ENCODE peak calls at places on chromosome 16, in eight cellular contexts. M, L, Y, R, D, H, Z and P are unnamed samples.

GRCh38 chr16:83899272-83899897 is 470 bp downstream of the MLYCD start:
- DNase-seq in M (no peak), L (peak), Y (no peak), R (peak), D (peak), H (no peak), Z (peak), P (peak)

GRCh38 chr16:6940968-6941367 is 391.7 kb upstream of the RBFOX1 start:
- DNase-seq in M (no peak), L (no peak), Y (no peak), R (no peak), D (no peak), H (no peak), Z (no peak), P (no peak)

GRCh38 chr16:12166271-12166670 is 189.7 kb downstream of the SNX29 start:
- DNase-seq in M (no peak), L (no peak), Y (no peak), R (no peak), D (no peak), H (no peak), Z (no peak), P (no peak)

GRCh38 chr16:10877472-10877946 is 507 bp downstream of the CIITA start:
- DNase-seq in M (no peak), L (no peak), Y (no peak), R (no peak), D (no peak), H (no peak), Z (no peak), P (no peak)

GRCh38 chr16:21599994-21600773 is 807 bp downstream of the METTL9 start:
- DNase-seq in M (no peak), L (peak), Y (no peak), R (peak), D (no peak), H (no peak), Z (no peak), P (peak)

GRCh38 chr16:13231365-13231764 is 330.0 kb downstream of the SHISA9 start:
- DNase-seq in M (no peak), L (no peak), Y (no peak), R (no peak), D (no peak), H (no peak), Z (no peak), P (no peak)

GRCh38 chr16:84916850-84917249 is 94.5 kb downstream of the ZDHHC7 start:
- DNase-seq in M (no peak), L (no peak), Y (no peak), R (no peak), D (no peak), H (no peak), Z (no peak), P (no peak)

GRCh38 chr16:67464565-67464964 is 16.4 kb downstream of the ATP6V0D1 start:
- DNase-seq in M (no peak), L (no peak), Y (no peak), R (no peak), D (no peak), H (peak), Z (peak), P (no peak)

GRCh38 chr16:83949724-83950001 is 3.4 kb upstream of the OSGIN1 start:
- DNase-seq in M (no peak), L (no peak), Y (no peak), R (no peak), D (no peak), H (no peak), Z (no peak), P (no peak)

GRCh38 chr16:12296991-12297390 is 320.5 kb downstream of the SNX29 start:
- DNase-seq in M (no peak), L (no peak), Y (no peak), R (no peak), D (no peak), H (no peak), Z (no peak), P (no peak)

GRCh38 chr16:12573300-12573699 is 230.4 kb downstream of the CPPED1 start:
- DNase-seq in M (no peak), L (no peak), Y (no peak), R (peak), D (no peak), H (no peak), Z (peak), P (no peak)

GRCh38 chr16:11236441-11236840 is 19.6 kb downstream of the SOCS1 start:
- DNase-seq in M (no peak), L (no peak), Y (no peak), R (no peak), D (no peak), H (no peak), Z (no peak), P (no peak)

GRCh38 chr16:86734559-86735480 is 156.5 kb downstream of the FOXL1 start:
- DNase-seq in M (no peak), L (no peak), Y (no peak), R (no peak), D (no peak), H (no peak), Z (no peak), P (no peak)

GRCh38 chr16:54286330-54287017 is at the start of gene IRX3:
- DNase-seq in M (no peak), L (peak), Y (no peak), R (no peak), D (peak), H (peak), Z (peak), P (no peak)

GRCh38 chr16:81616321-81617020 is 162.6 kb upstream of the PLCG2 start:
- DNase-seq in M (no peak), L (peak), Y (peak), R (peak), D (no peak), H (no peak), Z (peak), P (peak)

GRCh38 chr16:47905771-47906170 is 250.0 kb downstream of the ABCC12 start:
- DNase-seq in M (no peak), L (no peak), Y (no peak), R (no peak), D (no peak), H (no peak), Z (no peak), P (no peak)

GRCh38 chr16:68284847-68285246 is 20.5 kb downstream of the SLC7A6 start:
- DNase-seq in M (no peak), L (no peak), Y (no peak), R (peak), D (no peak), H (no peak), Z (no peak), P (no peak)

GRCh38 chr16:56274369-56274768 is 83.1 kb downstream of the GNAO1 start:
- DNase-seq in M (no peak), L (no peak), Y (no peak), R (no peak), D (no peak), H (no peak), Z (no peak), P (no peak)

GRCh38 chr16:89562939-89563338 is 2.5 kb downstream of the RPL13 start:
- DNase-seq in M (no peak), L (no peak), Y (no peak), R (no peak), D (no peak), H (no peak), Z (no peak), P (no peak)

GRCh38 chr16:87702325-87702811 is 63.4 kb downstream of the KLHDC4 start:
- DNase-seq in M (no peak), L (no peak), Y (no peak), R (peak), D (no peak), H (no peak), Z (no peak), P (peak)

GRCh38 chr16:31880322-31880979 is 6.8 kb downstream of the ZNF267 start:
- DNase-seq in M (no peak), L (no peak), Y (no peak), R (no peak), D (no peak), H (no peak), Z (peak), P (peak)

GRCh38 chr16:21523411-21524067 is 75.8 kb upstream of the METTL9 start:
- DNase-seq in M (peak), L (peak), Y (no peak), R (no peak), D (no peak), H (no peak), Z (no peak), P (no peak)

GRCh38 chr16:87854053-87854906 is 15.0 kb downstream of the SLC7A5 start:
- DNase-seq in M (no peak), L (no peak), Y (no peak), R (no peak), D (no peak), H (no peak), Z (no peak), P (peak)

GRCh38 chr16:30394603-30395154 is 541 bp upstream of the ZNF48 start:
- DNase-seq in M (no peak), L (no peak), Y (no peak), R (no peak), D (no peak), H (no peak), Z (no peak), P (peak)

GRCh38 chr16:4089251-4089810 is 26.9 kb downstream of the ADCY9 start:
- DNase-seq in M (no peak), L (no peak), Y (no peak), R (no peak), D (no peak), H (no peak), Z (no peak), P (no peak)

GRCh38 chr16:2842340-2843000 is 12.4 kb downstream of the ZG16B start:
- DNase-seq in M (no peak), L (peak), Y (no peak), R (peak), D (peak), H (no peak), Z (peak), P (peak)

GRCh38 chr16:77336637-77337036 is 98.2 kb downstream of the ADAMTS18 start:
- DNase-seq in M (no peak), L (no peak), Y (no peak), R (no peak), D (no peak), H (no peak), Z (no peak), P (no peak)

GRCh38 chr16:88618182-88618955 is 20.0 kb upstream of the IL17C start:
- DNase-seq in M (no peak), L (no peak), Y (no peak), R (no peak), D (peak), H (no peak), Z (no peak), P (no peak)

GRCh38 chr16:31083981-31084380 is 4.8 kb downstream of the PRSS53 start:
- DNase-seq in M (no peak), L (no peak), Y (no peak), R (no peak), D (no peak), H (no peak), Z (no peak), P (no peak)

GRCh38 chr16:81730090-81731051 is 48.7 kb upstream of the PLCG2 start:
- DNase-seq in M (peak), L (peak), Y (no peak), R (peak), D (peak), H (peak), Z (peak), P (peak)

GRCh38 chr16:63613701-63614100 is 1508.2 kb downstream of the CDH11 start:
- DNase-seq in M (no peak), L (no peak), Y (no peak), R (no peak), D (no peak), H (no peak), Z (no peak), P (no peak)

GRCh38 chr16:74449470-74449869 is 28.2 kb upstream of the CLEC18B start:
- DNase-seq in M (no peak), L (no peak), Y (no peak), R (no peak), D (no peak), H (no peak), Z (peak), P (no peak)

GRCh38 chr16:83602797-83603735 is 204.7 kb upstream of the HSBP1 start:
- DNase-seq in M (peak), L (no peak), Y (no peak), R (no peak), D (no peak), H (no peak), Z (no peak), P (no peak)

DNA sequence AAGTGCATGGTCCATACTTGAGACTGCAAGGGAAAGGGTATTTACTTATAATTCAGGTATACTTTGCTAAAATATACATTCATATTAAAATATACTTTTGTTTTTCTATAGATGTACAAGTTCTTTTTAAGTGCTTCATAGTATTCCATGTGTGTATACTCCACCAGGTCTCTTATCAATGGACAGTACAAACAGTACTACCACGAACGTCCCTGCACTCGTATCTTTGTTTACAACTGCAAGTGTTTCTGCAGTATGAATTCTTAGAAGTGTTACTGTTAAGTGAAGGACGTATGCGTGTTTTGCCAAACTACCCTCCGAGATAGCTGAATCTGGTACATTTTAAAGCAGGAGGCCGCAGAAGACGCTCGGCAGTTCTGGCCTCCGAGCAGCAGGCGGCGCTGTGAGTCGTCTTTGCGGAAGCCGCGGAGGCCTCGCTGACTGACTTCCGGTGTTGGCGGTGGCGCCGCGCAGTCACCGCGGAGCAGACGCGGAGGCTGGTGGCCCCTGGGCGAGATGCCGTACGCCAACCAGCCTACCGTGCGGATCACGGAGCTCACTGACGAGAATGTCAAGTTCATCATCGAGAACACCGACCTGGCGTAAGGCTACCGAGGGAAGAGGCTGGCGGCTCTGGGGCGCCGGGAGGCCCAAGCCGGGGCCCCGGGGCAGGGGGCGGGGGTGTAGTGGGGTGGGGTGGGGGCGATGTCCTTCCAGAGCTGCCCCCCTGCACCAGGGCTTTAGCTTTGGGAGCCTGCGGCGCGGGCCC is at the start of gene POLR2C:
- DNase-seq in M (no peak), L (peak), Y (peak), R (peak), D (peak), H (peak), Z (peak), P (peak)
- TF ChIP-seq POLR2A in M (peak), L (peak), Y (no peak), R (peak), D (peak), H (peak), Z (peak), P (peak)

GRCh38 chr16:23140082-23140481 is 9.2 kb downstream of the USP31 start:
- DNase-seq in M (no peak), L (no peak), Y (no peak), R (no peak), D (no peak), H (no peak), Z (no peak), P (no peak)
- TF ChIP-seq POLR2A in M (no peak), L (no peak), Y (no peak), R (no peak), D (no peak), H (no peak), Z (no peak), P (no peak)

GRCh38 chr16:27240948-27241531 is 27.5 kb downstream of the NSMCE1 start:
- DNase-seq in M (peak), L (no peak), Y (no peak), R (no peak), D (no peak), H (no peak), Z (peak), P (no peak)

GRCh38 chr16:27242398-27242797 is 26.2 kb downstream of the NSMCE1 start:
- DNase-seq in M (no peak), L (no peak), Y (no peak), R (no peak), D (no peak), H (no peak), Z (no peak), P (no peak)

GRCh38 chr16:27242868-27243590 is 25.5 kb downstream of the NSMCE1 start:
- DNase-seq in M (peak), L (peak), Y (no peak), R (no peak), D (no peak), H (no peak), Z (peak), P (no peak)

GRCh38 chr16:27239906-27240655 is 28.5 kb downstream of the NSMCE1 start:
- DNase-seq in M (peak), L (no peak), Y (no peak), R (no peak), D (no peak), H (no peak), Z (peak), P (no peak)

DNA sequence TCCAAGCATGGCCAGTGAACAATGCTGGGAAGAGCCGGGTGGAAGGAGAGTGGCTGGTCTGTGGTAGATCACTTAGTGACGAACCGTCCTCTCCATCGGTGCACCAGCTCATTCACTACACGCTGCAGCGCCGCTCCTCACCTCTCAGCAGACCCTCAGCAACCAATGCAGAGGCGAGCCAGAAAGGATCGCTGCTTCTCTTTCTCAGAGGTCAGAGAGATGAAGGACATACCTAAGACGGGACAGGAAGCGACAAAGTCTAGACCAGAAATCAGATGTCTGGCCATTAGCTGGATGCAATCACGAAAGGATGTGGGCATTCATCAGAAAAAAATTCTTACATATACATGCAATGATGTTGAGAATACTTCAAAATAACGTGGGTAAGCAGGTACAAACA is 26.9 kb downstream of the NSMCE1 start:
- DNase-seq in M (peak), L (no peak), Y (no peak), R (no peak), D (no peak), H (no peak), Z (peak), P (no peak)
- TF ChIP-seq POLR2A in M (no peak), L (no peak), Y (no peak), R (no peak), D (no peak), H (no peak), Z (no peak), P (no peak)

GRCh38 chr16:46688101-46688656 is 799 bp downstream of the VPS35 start:
- DNase-seq in M (no peak), L (no peak), Y (no peak), R (peak), D (no peak), H (no peak), Z (peak), P (no peak)
- TF ChIP-seq POLR2A in M (no peak), L (no peak), Y (no peak), R (no peak), D (no peak), H (no peak), Z (no peak), P (no peak)

DNA sequence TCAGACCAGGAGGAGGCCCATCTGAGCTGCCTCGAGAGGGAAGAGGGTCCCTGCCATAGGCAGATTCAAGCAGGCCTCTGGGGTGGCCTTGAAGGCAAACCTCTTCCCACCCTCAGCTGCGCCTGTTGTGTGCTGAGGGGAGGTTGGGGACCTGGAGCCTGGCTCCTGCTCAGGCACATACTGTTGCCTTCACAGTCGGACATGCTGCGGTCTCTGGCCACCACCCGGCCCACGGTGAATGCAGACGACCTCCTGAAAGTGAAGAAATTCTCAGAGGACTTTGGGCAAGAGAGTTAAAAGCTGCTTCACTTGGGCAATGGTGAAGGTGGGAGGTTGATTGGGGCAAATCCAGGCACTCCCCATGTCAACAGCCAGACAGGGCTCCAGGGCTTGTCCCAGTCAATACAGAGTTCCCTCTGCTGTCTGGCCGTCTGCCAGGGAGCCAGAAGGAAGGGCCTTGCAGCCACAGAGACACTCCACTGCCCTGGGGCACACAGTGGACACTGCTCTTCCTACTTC is 6.3 kb downstream of the PDF start:
- DNase-seq in M (no peak), L (peak), Y (no peak), R (no peak), D (peak), H (no peak), Z (peak), P (no peak)
- TF ChIP-seq POLR2A in M (no peak), L (no peak), Y (no peak), R (no peak), D (no peak), H (no peak), Z (no peak), P (no peak)

GRCh38 chr16:66366433-66367299 is at the start of gene CDH5:
- DNase-seq in M (no peak), L (peak), Y (no peak), R (no peak), D (no peak), H (peak), Z (peak), P (no peak)
- TF ChIP-seq POLR2A in M (no peak), L (no peak), Y (no peak), R (no peak), D (no peak), H (peak), Z (peak), P (no peak)

GRCh38 chr16:1458336-1458976 is 14.1 kb upstream of the CCDC154 start:
- DNase-seq in M (no peak), L (no peak), Y (no peak), R (no peak), D (no peak), H (no peak), Z (no peak), P (no peak)

GRCh38 chr16:1460602-1461138 is 14.2 kb downstream of the CLCN7 start:
- DNase-seq in M (no peak), L (no peak), Y (no peak), R (no peak), D (no peak), H (no peak), Z (peak), P (no peak)

GRCh38 chr16:1459967-1460366 is 14.9 kb downstream of the CLCN7 start:
- DNase-seq in M (no peak), L (no peak), Y (no peak), R (no peak), D (no peak), H (no peak), Z (no peak), P (no peak)

GRCh38 chr16:1457489-1458245 is 13.3 kb upstream of the CCDC154 start:
- DNase-seq in M (no peak), L (no peak), Y (no peak), R (no peak), D (no peak), H (no peak), Z (no peak), P (no peak)

GRCh38 chr16:1458977-1459341 is 14.6 kb upstream of the CCDC154 start:
- DNase-seq in M (no peak), L (no peak), Y (no peak), R (peak), D (no peak), H (no peak), Z (no peak), P (no peak)
- TF ChIP-seq POLR2A in M (no peak), L (no peak), Y (no peak), R (no peak), D (no peak), H (no peak), Z (no peak), P (no peak)